ENCODE peak calls at places on chromosome 11, in eight cellular contexts. X, H, K, O, G, W, T and F are unnamed samples.
A peak's percentile ranks its signal among the peaks of the same experiment; 100 is the strongest.

GRCh38 chr11:122167100-122167499 is 51.1 kb upstream of the BLID start:
- DNase-seq in X (no peak), H (no peak), K (no peak), O (no peak), G (peak; percentile 12), W (no peak), T (no peak), F (no peak)

GRCh38 chr11:46378296-46378695 is 3.2 kb upstream of the MDK start:
- DNase-seq in X (no peak), H (no peak), K (no peak), O (no peak), G (no peak), W (no peak), T (no peak), F (no peak)

GRCh38 chr11:69650832-69651344 is 9.9 kb downstream of the CCND1 start:
- DNase-seq in X (no peak), H (no peak), K (no peak), O (no peak), G (no peak), W (no peak), T (no peak), F (no peak)

GRCh38 chr11:22430286-22430685 is 92.1 kb downstream of the SLC17A6 start:
- DNase-seq in X (no peak), H (no peak), K (no peak), O (no peak), G (no peak), W (no peak), T (no peak), F (no peak)

GRCh38 chr11:27532652-27533325 is 26.2 kb upstream of the LIN7C start:
- DNase-seq in X (no peak), H (no peak), K (no peak), O (no peak), G (no peak), W (no peak), T (no peak), F (no peak)

GRCh38 chr11:2582958-2583604 is 116.7 kb downstream of the KCNQ1OT1 start:
- DNase-seq in X (no peak), H (no peak), K (no peak), O (no peak), G (no peak), W (no peak), T (peak; percentile 4), F (peak; percentile 1)

GRCh38 chr11:125943661-125944349 is 2.0 kb upstream of the VSIG10L2 start:
- DNase-seq in X (no peak), H (no peak), K (no peak), O (peak; percentile 8), G (no peak), W (no peak), T (no peak), F (no peak)

GRCh38 chr11:128725630-128726461 is 32.0 kb downstream of the FLI1 start:
- DNase-seq in X (no peak), H (no peak), K (no peak), O (no peak), G (no peak), W (no peak), T (no peak), F (no peak)

GRCh38 chr11:109508185-109508584 is 86.2 kb downstream of the C11orf87 start:
- DNase-seq in X (no peak), H (no peak), K (no peak), O (no peak), G (no peak), W (no peak), T (no peak), F (no peak)

GRCh38 chr11:128153697-128154048 is 433.7 kb downstream of the ETS1 start:
- DNase-seq in X (no peak), H (no peak), K (no peak), O (no peak), G (no peak), W (no peak), T (no peak), F (no peak)

GRCh38 chr11:75561426-75562047 is 516 bp upstream of the SERPINH1 start:
- DNase-seq in X (no peak), H (no peak), K (no peak), O (no peak), G (no peak), W (no peak), T (no peak), F (no peak)

GRCh38 chr11:393219-394033 is 583 bp upstream of the PKP3 start:
- DNase-seq in X (peak; percentile 80), H (no peak), K (peak; percentile 77), O (no peak), G (no peak), W (no peak), T (no peak), F (no peak)

GRCh38 chr11:27362749-27363575 is at the start of gene CCDC34:
- DNase-seq in X (peak; percentile 88), H (peak; percentile 97), K (peak; percentile 93), O (peak; percentile 85), G (peak; percentile 98), W (peak; percentile 91), T (peak; percentile 63), F (peak; percentile 92)

DNA sequence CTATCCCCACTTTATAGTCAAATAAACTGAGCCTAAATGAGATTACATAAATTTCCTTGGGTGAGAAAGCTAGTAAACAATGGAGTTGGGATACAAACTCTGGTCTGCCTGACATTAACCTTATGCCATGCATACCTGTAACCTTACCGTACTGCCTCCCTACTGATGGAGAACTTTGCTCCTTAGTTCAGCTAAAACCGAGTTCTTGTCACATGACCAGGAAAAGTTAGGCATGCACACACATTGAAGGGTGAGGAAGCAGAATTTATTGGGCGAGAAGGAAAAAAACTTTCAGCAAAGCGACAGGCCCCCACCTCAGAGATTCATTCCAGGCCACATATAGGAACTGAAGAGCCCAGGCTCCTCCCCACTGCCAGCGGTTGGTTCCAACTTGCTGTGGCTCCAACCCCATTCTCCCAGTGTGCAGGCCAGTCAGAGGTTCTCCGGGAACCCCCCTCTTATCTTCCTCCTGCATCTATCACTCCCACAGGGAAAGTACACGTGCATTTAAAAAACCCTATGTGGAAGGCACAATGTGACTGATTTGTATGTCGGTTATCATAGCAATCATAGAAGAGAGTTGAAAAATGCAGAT is 3.2 kb upstream of the PIWIL4 start:
- DNase-seq in X (no peak), H (no peak), K (no peak), O (no peak), G (no peak), W (no peak), T (no peak), F (no peak)
- H3K27ac ChIP-seq in X (no peak overlapping the region), H (peak overlapping the region; percentile 96), K (no peak overlapping the region), O (no peak overlapping the region), G (no peak overlapping the region), W (no peak overlapping the region), T (no peak overlapping the region), F (no peak overlapping the region)

GRCh38 chr11:57785072-57785471 is 23.5 kb downstream of the CTNND1 start:
- DNase-seq in X (no peak), H (no peak), K (no peak), O (no peak), G (no peak), W (no peak), T (no peak), F (no peak)

GRCh38 chr11:57786436-57786835 is 24.8 kb downstream of the CTNND1 start:
- DNase-seq in X (peak; percentile 49), H (no peak), K (no peak), O (no peak), G (no peak), W (no peak), T (no peak), F (no peak)

GRCh38 chr11:57791321-57792059 is 29.9 kb downstream of the CTNND1 start:
- DNase-seq in X (no peak), H (no peak), K (no peak), O (no peak), G (no peak), W (no peak), T (no peak), F (no peak)

GRCh38 chr11:57787920-57788716 is 26.5 kb downstream of the CTNND1 start:
- DNase-seq in X (peak; percentile 82), H (no peak), K (no peak), O (no peak), G (peak; percentile 71), W (no peak), T (no peak), F (no peak)

DNA sequence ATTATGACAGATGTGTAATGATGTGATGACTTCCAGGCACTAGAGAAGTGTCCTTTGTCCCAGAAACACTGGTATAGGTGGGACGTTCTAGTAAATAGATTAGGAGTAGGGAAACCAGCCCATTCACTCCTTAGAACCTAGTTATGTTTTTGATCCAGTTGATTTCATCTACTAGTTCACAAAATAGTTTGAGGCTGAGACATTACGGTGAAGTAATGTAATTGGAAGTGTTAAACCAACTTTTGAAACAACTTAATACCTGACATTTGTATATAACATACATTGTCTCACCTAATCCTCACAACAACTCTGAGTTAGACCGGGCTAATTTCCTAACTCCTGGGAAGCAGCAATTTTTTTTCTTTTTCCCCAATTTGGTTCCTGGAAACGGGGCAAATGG is 25.6 kb downstream of the CTNND1 start:
- DNase-seq in X (no peak), H (no peak), K (no peak), O (no peak), G (no peak), W (no peak), T (no peak), F (no peak)
- H3K4me1 ChIP-seq in X (peaks cover 33% of the 10 kb centered on the region), H (peaks cover 27% of the 10 kb centered on the region), K (peaks cover 72% of the 10 kb centered on the region), O (peaks cover 18% of the 10 kb centered on the region), G (peaks cover 37% of the 10 kb centered on the region), W (peaks cover 53% of the 10 kb centered on the region), T (no peaks in the 10 kb centered on the region), F (peaks cover 63% of the 10 kb centered on the region)

DNA sequence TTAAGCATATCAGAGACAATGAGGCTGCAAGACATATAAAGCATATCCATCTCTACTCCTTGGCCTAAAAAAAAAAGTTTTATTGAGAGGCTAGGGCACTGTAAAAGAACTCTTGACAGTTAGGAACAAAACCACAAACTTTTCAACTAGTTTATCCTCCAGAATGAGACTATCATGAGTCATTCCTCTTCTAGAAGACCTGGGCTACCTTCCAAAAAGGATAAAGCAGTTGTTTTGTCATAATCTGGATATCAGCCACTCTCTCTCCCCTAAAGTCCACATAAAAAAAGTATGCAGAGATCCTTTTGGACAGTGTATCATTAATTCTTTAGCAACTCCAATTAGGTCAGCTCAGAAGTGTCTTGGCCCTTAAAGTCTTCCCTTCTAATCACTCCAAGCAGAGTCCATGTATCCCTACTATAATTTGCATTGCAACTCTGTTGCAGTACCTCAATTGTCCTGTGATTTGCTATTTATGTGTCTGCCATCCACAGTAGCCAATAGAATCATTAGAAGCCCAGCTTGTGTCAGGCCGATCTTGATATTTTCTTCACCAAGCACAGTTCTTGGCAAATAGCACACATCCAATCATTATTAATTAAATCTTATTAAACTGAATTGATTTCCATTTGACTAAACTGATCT is 10.4 kb downstream of the OR51T1 start:
- DNase-seq in X (no peak), H (no peak), K (no peak), O (no peak), G (peak; percentile 16), W (no peak), T (no peak), F (no peak)
- TF ChIP-seq CTCF in X (peak; percentile 32), H (peak; percentile 28), K (no peak), O (no peak), G (no peak), W (no peak), T (no peak), F (no peak)

GRCh38 chr11:9615031-9615451 is 41.6 kb downstream of the WEE1 start:
- DNase-seq in X (no peak), H (no peak), K (no peak), O (no peak), G (no peak), W (no peak), T (no peak), F (no peak)
- H3K27ac ChIP-seq in X (peak overlapping the region; percentile 93), H (no peak overlapping the region), K (peak overlapping the region; percentile 94), O (peak overlapping the region; percentile 100), G (no peak overlapping the region), W (peak overlapping the region; percentile 96), T (peak overlapping the region; percentile 99), F (peak overlapping the region; percentile 99)